ENCODE peak calls at places on chromosome 13, in six cellular contexts. C is omental fat pad, U is H9, Y is GM13976, N is RWPE1, K is RWPE2. S is an unnamed sample.
A peak's percentile ranks its signal among the peaks of the same experiment; 100 is the strongest.

GRCh38 chr13:43432948-43433347 is 353.8 kb downstream of the ENOX1 start:
- DNase-seq in C (no peak), U (no peak), Y (no peak), N (no peak), K (no peak), S (no peak)

GRCh38 chr13:38914070-38914469 is 76.6 kb downstream of the STOML3 start:
- DNase-seq in C (no peak), U (no peak), Y (no peak), N (no peak), K (no peak), S (no peak)

GRCh38 chr13:107091386-107091785 is 523.4 kb upstream of the ARGLU1 start:
- DNase-seq in C (no peak), U (no peak), Y (no peak), N (no peak), K (no peak), S (no peak)

GRCh38 chr13:48252176-48252575 is 19.2 kb downstream of the ITM2B start:
- DNase-seq in C (no peak), U (no peak), Y (no peak), N (no peak), K (no peak), S (no peak)

GRCh38 chr13:43206858-43207257 is 183.5 kb downstream of the DNAJC15 start:
- DNase-seq in C (no peak), U (no peak), Y (no peak), N (no peak), K (no peak), S (no peak)

GRCh38 chr13:93446256-93446655 is 219.6 kb downstream of the GPC6 start:
- DNase-seq in C (no peak), U (no peak), Y (no peak), N (no peak), K (no peak), S (no peak)

GRCh38 chr13:91017669-91018053 is 329.8 kb upstream of the MIR17HG start:
- DNase-seq in C (no peak), U (peak; percentile 44), Y (no peak), N (no peak), K (peak; percentile 47), S (no peak)

GRCh38 chr13:19860884-19861655 is 2.4 kb downstream of the ZMYM5 start:
- DNase-seq in C (no peak), U (no peak), Y (no peak), N (no peak), K (no peak), S (peak; percentile 73)

GRCh38 chr13:54004026-54004699 is 975.5 kb downstream of the OLFM4 start:
- DNase-seq in C (no peak), U (no peak), Y (no peak), N (no peak), K (no peak), S (no peak)

GRCh38 chr13:99305180-99305965 is 1.8 kb downstream of the GPR183 start:
- DNase-seq in C (no peak), U (no peak), Y (no peak), N (no peak), K (no peak), S (no peak)

GRCh38 chr13:26584713-26585112 is 27.2 kb downstream of the WASF3 start:
- DNase-seq in C (no peak), U (no peak), Y (no peak), N (peak; percentile 5), K (no peak), S (peak; percentile 85)

GRCh38 chr13:97921146-97921776 is 32.2 kb upstream of the IPO5 start:
- DNase-seq in C (no peak), U (no peak), Y (no peak), N (no peak), K (no peak), S (peak; percentile 20)

GRCh38 chr13:113406321-113407102 is 42.6 kb upstream of the GRTP1 start:
- DNase-seq in C (no peak), U (peak; percentile 22), Y (no peak), N (no peak), K (no peak), S (no peak)

GRCh38 chr13:29847501-29847983 is 2.9 kb downstream of the UBL3 start:
- DNase-seq in C (no peak), U (no peak), Y (no peak), N (no peak), K (no peak), S (peak; percentile 56)

GRCh38 chr13:49997935-49998334 is 1.1 kb downstream of the TRIM13 start:
- DNase-seq in C (no peak), U (no peak), Y (no peak), N (no peak), K (no peak), S (no peak)

GRCh38 chr13:52061587-52061986 is 37.1 kb downstream of the UTP14C start:
- DNase-seq in C (no peak), U (no peak), Y (no peak), N (peak; percentile 13), K (no peak), S (no peak)

GRCh38 chr13:48859168-48860105 is 116.3 kb upstream of the FNDC3A start:
- DNase-seq in C (no peak), U (peak; percentile 49), Y (no peak), N (no peak), K (no peak), S (no peak)

GRCh38 chr13:50366488-50367174 is 351.4 kb downstream of the KCNRG start:
- DNase-seq in C (no peak), U (no peak), Y (peak; percentile 30), N (no peak), K (no peak), S (no peak)

GRCh38 chr13:75263741-75264407 is 218.1 kb downstream of the TBC1D4 start:
- DNase-seq in C (no peak), U (no peak), Y (no peak), N (no peak), K (no peak), S (peak; percentile 60)

GRCh38 chr13:94656766-94657165 is 55.1 kb downstream of the GPR180 start:
- DNase-seq in C (no peak), U (no peak), Y (peak; percentile 42), N (peak; percentile 47), K (no peak), S (peak; percentile 98)

GRCh38 chr13:79385694-79386093 is 20.4 kb downstream of the RBM26 start:
- DNase-seq in C (no peak), U (no peak), Y (peak; percentile 47), N (peak; percentile 62), K (no peak), S (no peak)

GRCh38 chr13:93409816-93410215 is 183.2 kb downstream of the GPC6 start:
- DNase-seq in C (no peak), U (no peak), Y (no peak), N (no peak), K (no peak), S (no peak)

GRCh38 chr13:104006625-104007061 is 940.4 kb upstream of the SLC10A2 start:
- DNase-seq in C (no peak), U (no peak), Y (no peak), N (no peak), K (no peak), S (no peak)

GRCh38 chr13:67018775-67019174 is 211.4 kb downstream of the PCDH9 start:
- DNase-seq in C (no peak), U (no peak), Y (no peak), N (no peak), K (no peak), S (no peak)

GRCh38 chr13:26967119-26968038 is 204.2 kb downstream of the USP12 start:
- DNase-seq in C (no peak), U (no peak), Y (no peak), N (no peak), K (no peak), S (no peak)

GRCh38 chr13:83057119-83057518 is 825.2 kb downstream of the SLITRK1 start:
- DNase-seq in C (no peak), U (no peak), Y (no peak), N (no peak), K (no peak), S (peak; percentile 24)

GRCh38 chr13:34038326-34039068 is 220.5 kb downstream of the RFC3 start:
- DNase-seq in C (no peak), U (no peak), Y (no peak), N (no peak), K (no peak), S (no peak)

GRCh38 chr13:113927661-113928581 is 46.0 kb downstream of the C13orf46 start:
- DNase-seq in C (peak; percentile 21), U (peak; percentile 22), Y (no peak), N (no peak), K (peak; percentile 42), S (peak; percentile 98)

GRCh38 chr13:29959621-29960020 is 109.2 kb upstream of the UBL3 start:
- DNase-seq in C (no peak), U (no peak), Y (no peak), N (no peak), K (no peak), S (no peak)

DNA sequence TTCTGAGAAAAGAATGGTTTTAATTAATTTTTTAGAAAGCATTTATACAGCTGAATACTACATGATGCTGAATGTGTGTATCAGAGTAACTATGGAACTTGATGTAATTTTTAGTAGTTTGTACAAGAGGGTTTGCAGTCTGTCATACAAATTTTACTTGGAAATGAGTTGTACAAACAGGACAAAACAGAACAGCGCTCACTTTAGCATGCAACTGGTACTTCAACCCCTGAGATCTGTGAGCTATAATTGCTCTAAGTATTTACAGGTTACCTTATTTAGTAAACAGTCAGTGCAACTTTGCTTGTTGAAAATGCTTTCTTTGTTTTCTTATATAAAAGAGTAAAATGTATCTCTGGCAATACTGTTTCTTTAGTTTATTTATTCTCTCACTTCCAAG is 719 bp downstream of the TNFRSF19 start:
- DNase-seq in C (no peak), U (no peak), Y (no peak), N (no peak), K (no peak), S (no peak)
- TF ChIP-seq CTCF in C (no peak), U (no peak), Y (peak; percentile 23), N (no peak), K (no peak), S (peak; percentile 66)

GRCh38 chr13:24150613-24151012 is 9.9 kb upstream of the SPATA13 start:
- DNase-seq in C (no peak), U (no peak), Y (no peak), N (no peak), K (no peak), S (no peak)

GRCh38 chr13:24147570-24147963 is 13.0 kb upstream of the SPATA13 start:
- DNase-seq in C (no peak), U (no peak), Y (no peak), N (no peak), K (no peak), S (no peak)

GRCh38 chr13:24149306-24150032 is 11.1 kb upstream of the SPATA13 start:
- DNase-seq in C (no peak), U (no peak), Y (no peak), N (no peak), K (no peak), S (no peak)

GRCh38 chr13:24146961-24147569 is 13.5 kb upstream of the SPATA13 start:
- DNase-seq in C (no peak), U (no peak), Y (no peak), N (no peak), K (no peak), S (peak; percentile 28)

GRCh38 chr13:24148414-24149305 is 11.9 kb upstream of the SPATA13 start:
- DNase-seq in C (no peak), U (peak; percentile 83), Y (no peak), N (peak; percentile 91), K (peak; percentile 48), S (peak; percentile 99)
- TF ChIP-seq CTCF in C (no peak), U (peak; percentile 17), Y (no peak), N (no peak), K (peak; percentile 6), S (peak; percentile 50)

GRCh38 chr13:37070145-37070695 is 10.7 kb upstream of the SUPT20H start:
- DNase-seq in C (no peak), U (no peak), Y (no peak), N (no peak), K (no peak), S (no peak)
- TF ChIP-seq CTCF in C (no peak), U (no peak), Y (no peak), N (no peak), K (no peak), S (no peak)

GRCh38 chr13:71217827-71218226 is 649.2 kb downstream of the DACH1 start:
- DNase-seq in C (no peak), U (no peak), Y (no peak), N (no peak), K (no peak), S (no peak)
- TF ChIP-seq CTCF in C (no peak), U (no peak), Y (no peak), N (no peak), K (no peak), S (no peak)

S was measured in HFFc6.